ENCODE peak calls at places on chromosomes 11 and 22, in ten cellular contexts. A is iris pigment epithelial cell; R is LHCN-M2; P is head of caudate nucleus; V is adipocyte; I is activated T-helper 1 cell treated with Interleukin-2 at 50 U/mL for 16 hours; Z is CD4-positive, alpha-beta memory T cell; S is NCI-H524; N is D341Med; Q is AG08395. H is an unnamed sample.

GRCh38 chr11:128694618-128695481 is 978 bp downstream of the FLI1 start:
- DNase-seq in A (peak; percentile 42), R (no peak), P (no peak), V (peak; percentile 63), I (no peak), Z (peak; percentile 26), S (no peak), N (no peak), Q (no peak), H (no peak)

GRCh38 chr11:77724639-77725038 is 87.0 kb upstream of the CLNS1A start:
- DNase-seq in A (no peak), R (no peak), P (no peak), V (no peak), I (no peak), Z (no peak), S (peak; percentile 82), N (no peak), Q (no peak), H (no peak)

GRCh38 chr22:21622624-21623401 is 7.0 kb downstream of the YDJC start:
- DNase-seq in A (no peak), R (no peak), P (no peak), V (no peak), I (no peak), Z (no peak), S (no peak), N (no peak), Q (no peak), H (no peak)

GRCh38 chr11:121829159-121829643 is 286.8 kb downstream of the BLID start:
- DNase-seq in A (peak; percentile 99), R (peak; percentile 99), P (no peak), V (peak; percentile 93), I (no peak), Z (no peak), S (no peak), N (no peak), Q (peak; percentile 93), H (peak; percentile 100)

GRCh38 chr22:27397948-27398330 is 403.6 kb downstream of the MN1 start:
- DNase-seq in A (no peak), R (no peak), P (no peak), V (no peak), I (no peak), Z (no peak), S (no peak), N (no peak), Q (peak; percentile 43), H (peak; percentile 47)

GRCh38 chr11:65524747-65525658 is at the start of gene SCYL1:
- DNase-seq in A (peak; percentile 75), R (peak; percentile 66), P (peak; percentile 86), V (peak; percentile 95), I (peak; percentile 79), Z (peak; percentile 75), S (peak; percentile 74), N (peak; percentile 98), Q (peak; percentile 96), H (peak; percentile 71)

GRCh38 chr11:128690746-128691091 is 3.2 kb upstream of the FLI1 start:
- DNase-seq in A (no peak), R (no peak), P (no peak), V (no peak), I (no peak), Z (no peak), S (no peak), N (no peak), Q (no peak), H (no peak)

GRCh38 chr22:30245985-30246901 is at the start of gene LIF:
- DNase-seq in A (peak; percentile 86), R (peak; percentile 79), P (no peak), V (peak; percentile 81), I (peak; percentile 30), Z (peak; percentile 54), S (peak; percentile 52), N (peak; percentile 79), Q (peak; percentile 66), H (peak; percentile 56)

GRCh38 chr22:46587492-46588278 is 32.5 kb upstream of the GRAMD4 start:
- DNase-seq in A (no peak), R (no peak), P (no peak), V (no peak), I (no peak), Z (no peak), S (peak; percentile 59), N (no peak), Q (no peak), H (no peak)

GRCh38 chr11:94201004-94201465 is 72.4 kb downstream of the PANX1 start:
- DNase-seq in A (peak; percentile 54), R (peak; percentile 44), P (no peak), V (peak; percentile 52), I (no peak), Z (no peak), S (no peak), N (no peak), Q (peak; percentile 37), H (peak; percentile 92)

GRCh38 chr11:120547301-120547700 is 35.8 kb downstream of the GRIK4 start:
- DNase-seq in A (no peak), R (peak; percentile 17), P (no peak), V (no peak), I (no peak), Z (no peak), S (no peak), N (no peak), Q (no peak), H (peak; percentile 15)

GRCh38 chr11:123188508-123189165 is 6.4 kb downstream of the CLMP start:
- DNase-seq in A (peak; percentile 80), R (peak; percentile 83), P (peak; percentile 71), V (peak; percentile 63), I (no peak), Z (no peak), S (no peak), N (no peak), Q (peak; percentile 62), H (peak; percentile 100)

GRCh38 chr22:40401532-40401931 is 31.1 kb downstream of the SGSM3 start:
- DNase-seq in A (no peak), R (no peak), P (no peak), V (no peak), I (peak; percentile 42), Z (peak; percentile 65), S (no peak), N (no peak), Q (no peak), H (no peak)

GRCh38 chr11:36447947-36448346 is 62.1 kb downstream of the TRAF6 start:
- DNase-seq in A (no peak), R (no peak), P (no peak), V (no peak), I (no peak), Z (no peak), S (no peak), N (no peak), Q (no peak), H (no peak)

GRCh38 chr22:24023204-24023789 is 12.2 kb downstream of the CABIN1 start:
- DNase-seq in A (no peak), R (no peak), P (no peak), V (no peak), I (no peak), Z (no peak), S (no peak), N (no peak), Q (no peak), H (no peak)

GRCh38 chr11:107397357-107397756 is 60.3 kb downstream of the CWF19L2 start:
- DNase-seq in A (no peak), R (no peak), P (no peak), V (no peak), I (no peak), Z (no peak), S (no peak), N (peak; percentile 21), Q (no peak), H (no peak)

GRCh38 chr11:76140912-76141574 is 65.3 kb downstream of the WNT11 start:
- DNase-seq in A (no peak), R (no peak), P (peak; percentile 33), V (no peak), I (no peak), Z (no peak), S (no peak), N (no peak), Q (no peak), H (no peak)

GRCh38 chr11:15216678-15217077 is 102.0 kb downstream of the INSC start:
- DNase-seq in A (no peak), R (no peak), P (no peak), V (no peak), I (no peak), Z (no peak), S (no peak), N (no peak), Q (no peak), H (no peak)

GRCh38 chr11:113114452-113115027 is 153.3 kb downstream of the NCAM1 start:
- DNase-seq in A (peak; percentile 71), R (peak; percentile 69), P (peak; percentile 83), V (peak; percentile 40), I (no peak), Z (no peak), S (peak; percentile 62), N (peak; percentile 67), Q (peak; percentile 69), H (peak; percentile 27)

GRCh38 chr11:130168105-130168504 is 8.5 kb downstream of the ST14 start:
- DNase-seq in A (peak; percentile 47), R (no peak), P (no peak), V (no peak), I (no peak), Z (no peak), S (no peak), N (no peak), Q (peak; percentile 35), H (peak; percentile 94)

GRCh38 chr11:11468919-11469318 is 115.9 kb upstream of the CSNK2A3 start:
- DNase-seq in A (no peak), R (peak; percentile 49), P (no peak), V (no peak), I (no peak), Z (no peak), S (no peak), N (no peak), Q (no peak), H (no peak)

GRCh38 chr11:81959341-81959740 is 774.3 kb downstream of the FAM181B start:
- DNase-seq in A (no peak), R (no peak), P (no peak), V (no peak), I (no peak), Z (no peak), S (no peak), N (no peak), Q (no peak), H (no peak)

GRCh38 chr22:17980638-17981051 is 43.7 kb downstream of the MICAL3 start:
- DNase-seq in A (peak; percentile 36), R (peak; percentile 80), P (no peak), V (no peak), I (peak; percentile 23), Z (peak; percentile 52), S (peak; percentile 74), N (peak; percentile 77), Q (peak; percentile 36), H (peak; percentile 23)

GRCh38 chr11:66950113-66950535 is 8.1 kb downstream of the PC start:
- DNase-seq in A (peak; percentile 84), R (peak; percentile 80), P (peak; percentile 40), V (peak; percentile 63), I (no peak), Z (no peak), S (no peak), N (no peak), Q (peak; percentile 75), H (peak; percentile 87)

GRCh38 chr11:103892603-103893002 is 143.8 kb upstream of the DDI1 start:
- DNase-seq in A (peak; percentile 77), R (peak; percentile 13), P (no peak), V (no peak), I (no peak), Z (no peak), S (no peak), N (no peak), Q (peak; percentile 60), H (peak; percentile 79)

GRCh38 chr11:97745515-97746050 is 1275.2 kb upstream of the CNTN5 start:
- DNase-seq in A (no peak), R (no peak), P (no peak), V (no peak), I (no peak), Z (no peak), S (no peak), N (no peak), Q (no peak), H (no peak)

GRCh38 chr11:78499971-78500370 is 74.7 kb downstream of the NARS2 start:
- DNase-seq in A (peak; percentile 31), R (no peak), P (no peak), V (peak; percentile 2), I (no peak), Z (no peak), S (no peak), N (no peak), Q (no peak), H (peak; percentile 51)

GRCh38 chr11:28137832-28138231 is 29.6 kb downstream of the METTL15 start:
- DNase-seq in A (no peak), R (no peak), P (no peak), V (no peak), I (no peak), Z (no peak), S (no peak), N (no peak), Q (no peak), H (no peak)